ENCODE peak calls at places on chromosomes 6 and 20, in seven cellular contexts. One of them, this sample, is unnamed.
A peak's percentile ranks its signal among the peaks of the same experiment; 100 is the strongest.

GRCh38 chr6:1279065-1279464 is 32.8 kb upstream of the FOXQ1 start:
- DNase-seq in suprapubic skin: no peak
- DNase-seq in breast epithelium: no peak
- DNase-seq in SJSA1: no peak
- DNase-seq in aorta: no peak
- DNase-seq in CD8-positive, alpha-beta T cell: no peak
- DNase-seq in heart right ventricle: no peak
- DNase-seq in this sample: no peak

GRCh38 chr20:7708782-7709181 is 231.5 kb downstream of the HAO1 start:
- DNase-seq in suprapubic skin: no peak
- DNase-seq in breast epithelium: no peak
- DNase-seq in SJSA1: no peak
- DNase-seq in aorta: no peak
- DNase-seq in CD8-positive, alpha-beta T cell: no peak
- DNase-seq in heart right ventricle: no peak
- DNase-seq in this sample: no peak

GRCh38 chr6:24861934-24862333 is 63.2 kb upstream of the ARMH2 start:
- DNase-seq in suprapubic skin: no peak
- DNase-seq in breast epithelium: no peak
- DNase-seq in SJSA1: no peak
- DNase-seq in aorta: no peak
- DNase-seq in CD8-positive, alpha-beta T cell: no peak
- DNase-seq in heart right ventricle: no peak
- DNase-seq in this sample: no peak

GRCh38 chr6:5534643-5535042 is 273.3 kb downstream of the FARS2 start:
- DNase-seq in suprapubic skin: no peak
- DNase-seq in breast epithelium: no peak
- DNase-seq in SJSA1: no peak
- DNase-seq in aorta: no peak
- DNase-seq in CD8-positive, alpha-beta T cell: no peak
- DNase-seq in heart right ventricle: no peak
- DNase-seq in this sample: no peak

GRCh38 chr6:157385482-157385881 is 4.5 kb downstream of the ZDHHC14 start:
- DNase-seq in suprapubic skin: no peak
- DNase-seq in breast epithelium: no peak
- DNase-seq in SJSA1: no peak
- DNase-seq in aorta: no peak
- DNase-seq in CD8-positive, alpha-beta T cell: no peak
- DNase-seq in heart right ventricle: no peak
- DNase-seq in this sample: no peak

GRCh38 chr20:11130554-11131166 is 456.9 kb upstream of the JAG1 start:
- DNase-seq in suprapubic skin: no peak
- DNase-seq in breast epithelium: no peak
- DNase-seq in SJSA1: no peak
- DNase-seq in aorta: no peak
- DNase-seq in CD8-positive, alpha-beta T cell: no peak
- DNase-seq in heart right ventricle: no peak
- DNase-seq in this sample: no peak

GRCh38 chr6:157855325-157855724 is 32.3 kb downstream of the SNX9 start:
- DNase-seq in suprapubic skin: no peak
- DNase-seq in breast epithelium: no peak
- DNase-seq in SJSA1: no peak
- DNase-seq in aorta: no peak
- DNase-seq in CD8-positive, alpha-beta T cell: no peak
- DNase-seq in heart right ventricle: no peak
- DNase-seq in this sample: no peak

GRCh38 chr6:96499781-96500180 is 21.8 kb upstream of the UFL1 start:
- DNase-seq in suprapubic skin: no peak
- DNase-seq in breast epithelium: no peak
- DNase-seq in SJSA1: no peak
- DNase-seq in aorta: peak; percentile 42
- DNase-seq in CD8-positive, alpha-beta T cell: peak; percentile 36
- DNase-seq in heart right ventricle: no peak
- DNase-seq in this sample: no peak

GRCh38 chr6:5778317-5778857 is 228.3 kb downstream of the NRN1 start:
- DNase-seq in suprapubic skin: no peak
- DNase-seq in breast epithelium: no peak
- DNase-seq in SJSA1: no peak
- DNase-seq in aorta: no peak
- DNase-seq in CD8-positive, alpha-beta T cell: no peak
- DNase-seq in heart right ventricle: no peak
- DNase-seq in this sample: no peak

GRCh38 chr6:136317976-136318375 is 28.3 kb upstream of the BCLAF1 start:
- DNase-seq in suprapubic skin: no peak
- DNase-seq in breast epithelium: no peak
- DNase-seq in SJSA1: no peak
- DNase-seq in aorta: no peak
- DNase-seq in CD8-positive, alpha-beta T cell: no peak
- DNase-seq in heart right ventricle: no peak
- DNase-seq in this sample: no peak

GRCh38 chr6:1263039-1263849 is 48.7 kb upstream of the FOXQ1 start:
- DNase-seq in suprapubic skin: no peak
- DNase-seq in breast epithelium: no peak
- DNase-seq in SJSA1: peak; percentile 14
- DNase-seq in aorta: no peak
- DNase-seq in CD8-positive, alpha-beta T cell: no peak
- DNase-seq in heart right ventricle: no peak
- DNase-seq in this sample: peak; percentile 14

GRCh38 chr6:122996797-122997520 is 924 bp downstream of the CLVS2 start:
- DNase-seq in suprapubic skin: no peak
- DNase-seq in breast epithelium: no peak
- DNase-seq in SJSA1: no peak
- DNase-seq in aorta: no peak
- DNase-seq in CD8-positive, alpha-beta T cell: no peak
- DNase-seq in heart right ventricle: no peak
- DNase-seq in this sample: no peak

GRCh38 chr6:106547053-106547414 is 82.3 kb downstream of the RTN4IP1 start:
- DNase-seq in suprapubic skin: no peak
- DNase-seq in breast epithelium: no peak
- DNase-seq in SJSA1: peak; percentile 18
- DNase-seq in aorta: no peak
- DNase-seq in CD8-positive, alpha-beta T cell: no peak
- DNase-seq in heart right ventricle: no peak
- DNase-seq in this sample: no peak

GRCh38 chr6:39995633-39996032 is 61.4 kb upstream of the MOCS1 start:
- DNase-seq in suprapubic skin: no peak
- DNase-seq in breast epithelium: no peak
- DNase-seq in SJSA1: no peak
- DNase-seq in aorta: no peak
- DNase-seq in CD8-positive, alpha-beta T cell: no peak
- DNase-seq in heart right ventricle: no peak
- DNase-seq in this sample: no peak

GRCh38 chr6:135812085-135812526 is 39.4 kb upstream of the PDE7B start:
- DNase-seq in suprapubic skin: no peak
- DNase-seq in breast epithelium: no peak
- DNase-seq in SJSA1: no peak
- DNase-seq in aorta: no peak
- DNase-seq in CD8-positive, alpha-beta T cell: no peak
- DNase-seq in heart right ventricle: peak; percentile 24
- DNase-seq in this sample: no peak

GRCh38 chr20:51470907-51471411 is 71.6 kb downstream of the NFATC2 start:
- DNase-seq in suprapubic skin: no peak
- DNase-seq in breast epithelium: no peak
- DNase-seq in SJSA1: no peak
- DNase-seq in aorta: no peak
- DNase-seq in CD8-positive, alpha-beta T cell: no peak
- DNase-seq in heart right ventricle: no peak
- DNase-seq in this sample: no peak
- H3K4me1 ChIP-seq in suprapubic skin: peaks cover 6% of the 10 kb centered on the region
- H3K4me1 ChIP-seq in breast epithelium: no peaks in the 10 kb centered on the region
- H3K4me1 ChIP-seq in SJSA1: peaks cover 2% of the 10 kb centered on the region
- H3K4me1 ChIP-seq in aorta: no peaks in the 10 kb centered on the region
- H3K4me1 ChIP-seq in CD8-positive, alpha-beta T cell: peaks cover 17% of the 10 kb centered on the region
- H3K4me1 ChIP-seq in heart right ventricle: no peaks in the 10 kb centered on the region
- H3K4me1 ChIP-seq in this sample: no peaks in the 10 kb centered on the region

DNA sequence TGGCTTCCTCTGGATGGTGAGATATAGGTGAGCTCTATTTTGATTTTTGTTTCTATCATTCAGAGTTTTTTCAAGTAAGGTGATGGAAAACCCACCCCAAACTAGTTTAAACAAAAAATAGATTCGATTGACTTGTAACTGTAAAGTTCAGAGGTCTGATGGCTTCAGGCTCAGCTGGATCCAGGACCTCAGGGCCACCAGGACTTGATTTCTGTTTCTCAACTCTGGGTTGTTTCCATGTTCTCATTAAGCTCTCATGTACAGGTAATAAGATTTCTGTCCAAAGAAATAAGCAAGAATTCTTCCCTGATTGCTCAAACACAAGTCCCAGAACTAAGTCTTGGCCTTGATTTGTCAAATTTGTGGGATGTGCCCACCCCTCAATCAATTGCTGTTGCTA is 67.0 kb downstream of the DLGAP4 start:
- DNase-seq in suprapubic skin: no peak
- DNase-seq in breast epithelium: no peak
- DNase-seq in SJSA1: no peak
- DNase-seq in aorta: no peak
- DNase-seq in CD8-positive, alpha-beta T cell: no peak
- DNase-seq in heart right ventricle: no peak
- DNase-seq in this sample: no peak
- H3K27me3 ChIP-seq in suprapubic skin: peaks cover 39% of the 10 kb centered on the region
- H3K27me3 ChIP-seq in breast epithelium: peaks cover 3% of the 10 kb centered on the region
- H3K27me3 ChIP-seq in SJSA1: peaks cover 28% of the 10 kb centered on the region
- H3K27me3 ChIP-seq in aorta: no peaks in the 10 kb centered on the region
- H3K27me3 ChIP-seq in CD8-positive, alpha-beta T cell: no peaks in the 10 kb centered on the region
- H3K27me3 ChIP-seq in heart right ventricle: peaks cover 19% of the 10 kb centered on the region
- H3K27me3 ChIP-seq in this sample: no peaks in the 10 kb centered on the region

GRCh38 chr20:45328451-45328850 is 19.8 kb downstream of the SDC4 start:
- DNase-seq in suprapubic skin: no peak
- DNase-seq in breast epithelium: no peak
- DNase-seq in SJSA1: no peak
- DNase-seq in aorta: no peak
- DNase-seq in CD8-positive, alpha-beta T cell: no peak
- DNase-seq in heart right ventricle: no peak
- DNase-seq in this sample: no peak
- H3K36me3 ChIP-seq in suprapubic skin: peaks cover 82% of the 10 kb centered on the region
- H3K36me3 ChIP-seq in breast epithelium: no peaks in the 10 kb centered on the region
- H3K36me3 ChIP-seq in SJSA1: peaks cover 75% of the 10 kb centered on the region
- H3K36me3 ChIP-seq in aorta: peaks cover 13% of the 10 kb centered on the region
- H3K36me3 ChIP-seq in CD8-positive, alpha-beta T cell: no peaks in the 10 kb centered on the region
- H3K36me3 ChIP-seq in heart right ventricle: peaks cover 71% of the 10 kb centered on the region
- H3K36me3 ChIP-seq in this sample: peaks cover 20% of the 10 kb centered on the region

DNA sequence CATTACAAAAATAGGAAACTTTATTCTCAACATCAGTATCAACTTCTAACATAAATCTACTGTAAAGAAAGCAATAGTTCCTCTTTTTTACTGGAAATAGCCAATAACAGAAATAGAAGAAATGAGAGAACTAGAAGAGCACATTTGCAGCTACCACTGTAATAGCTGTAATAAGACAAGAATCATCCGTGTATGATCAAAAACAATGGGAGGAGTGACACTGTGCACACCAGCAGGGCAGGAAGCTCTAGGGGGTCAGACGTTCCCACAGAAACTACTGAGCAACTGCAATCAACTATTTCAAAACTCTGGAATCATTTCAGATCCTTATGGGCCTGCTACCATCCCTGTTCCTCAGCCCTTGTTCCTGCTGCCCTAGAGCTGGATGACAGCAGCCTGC is 43.7 kb downstream of the NINL start:
- DNase-seq in suprapubic skin: no peak
- DNase-seq in breast epithelium: no peak
- DNase-seq in SJSA1: no peak
- DNase-seq in aorta: no peak
- DNase-seq in CD8-positive, alpha-beta T cell: no peak
- DNase-seq in heart right ventricle: no peak
- DNase-seq in this sample: no peak
- H3K4me1 ChIP-seq in suprapubic skin: peaks cover 19% of the 10 kb centered on the region
- H3K4me1 ChIP-seq in breast epithelium: no peaks in the 10 kb centered on the region
- H3K4me1 ChIP-seq in SJSA1: peaks cover 26% of the 10 kb centered on the region
- H3K4me1 ChIP-seq in aorta: no peaks in the 10 kb centered on the region
- H3K4me1 ChIP-seq in CD8-positive, alpha-beta T cell: no peaks in the 10 kb centered on the region
- H3K4me1 ChIP-seq in heart right ventricle: peaks cover 5% of the 10 kb centered on the region
- H3K4me1 ChIP-seq in this sample: peaks cover 6% of the 10 kb centered on the region

GRCh38 chr6:154354265-154354777 is 2.3 kb downstream of the IPCEF1 start:
- DNase-seq in suprapubic skin: no peak
- DNase-seq in breast epithelium: no peak
- DNase-seq in SJSA1: no peak
- DNase-seq in aorta: no peak
- DNase-seq in CD8-positive, alpha-beta T cell: no peak
- DNase-seq in heart right ventricle: no peak
- DNase-seq in this sample: no peak

GRCh38 chr6:154356690-154357089 is at the start of gene IPCEF1:
- DNase-seq in suprapubic skin: no peak
- DNase-seq in breast epithelium: no peak
- DNase-seq in SJSA1: no peak
- DNase-seq in aorta: no peak
- DNase-seq in CD8-positive, alpha-beta T cell: no peak
- DNase-seq in heart right ventricle: no peak
- DNase-seq in this sample: no peak

GRCh38 chr6:154350293-154350692 is 6.3 kb downstream of the IPCEF1 start:
- DNase-seq in suprapubic skin: no peak
- DNase-seq in breast epithelium: no peak
- DNase-seq in SJSA1: peak; percentile 25
- DNase-seq in aorta: no peak
- DNase-seq in CD8-positive, alpha-beta T cell: no peak
- DNase-seq in heart right ventricle: no peak
- DNase-seq in this sample: no peak

GRCh38 chr6:154356118-154356517 is 485 bp downstream of the IPCEF1 start:
- DNase-seq in suprapubic skin: no peak
- DNase-seq in breast epithelium: no peak
- DNase-seq in SJSA1: no peak
- DNase-seq in aorta: no peak
- DNase-seq in CD8-positive, alpha-beta T cell: no peak
- DNase-seq in heart right ventricle: no peak
- DNase-seq in this sample: no peak

GRCh38 chr6:154352898-154353585 is 3.6 kb downstream of the IPCEF1 start:
- DNase-seq in suprapubic skin: no peak
- DNase-seq in breast epithelium: no peak
- DNase-seq in SJSA1: no peak
- DNase-seq in aorta: no peak
- DNase-seq in CD8-positive, alpha-beta T cell: no peak
- DNase-seq in heart right ventricle: no peak
- DNase-seq in this sample: no peak
- H3K27me3 ChIP-seq in suprapubic skin: no peaks in the 10 kb centered on the region
- H3K27me3 ChIP-seq in breast epithelium: no peaks in the 10 kb centered on the region
- H3K27me3 ChIP-seq in SJSA1: no peaks in the 10 kb centered on the region
- H3K27me3 ChIP-seq in aorta: no peaks in the 10 kb centered on the region
- H3K27me3 ChIP-seq in CD8-positive, alpha-beta T cell: no peaks in the 10 kb centered on the region
- H3K27me3 ChIP-seq in heart right ventricle: no peaks in the 10 kb centered on the region
- H3K27me3 ChIP-seq in this sample: no peaks in the 10 kb centered on the region

GRCh38 chr6:79201935-79202334 is 32.5 kb downstream of the HMGN3 start:
- DNase-seq in suprapubic skin: no peak
- DNase-seq in breast epithelium: no peak
- DNase-seq in SJSA1: no peak
- DNase-seq in aorta: no peak
- DNase-seq in CD8-positive, alpha-beta T cell: no peak
- DNase-seq in heart right ventricle: no peak
- DNase-seq in this sample: no peak
- H3K36me3 ChIP-seq in suprapubic skin: peaks cover 17% of the 10 kb centered on the region
- H3K36me3 ChIP-seq in breast epithelium: no peaks in the 10 kb centered on the region
- H3K36me3 ChIP-seq in SJSA1: peaks cover 20% of the 10 kb centered on the region
- H3K36me3 ChIP-seq in aorta: no peaks in the 10 kb centered on the region
- H3K36me3 ChIP-seq in CD8-positive, alpha-beta T cell: peaks cover 15% of the 10 kb centered on the region
- H3K36me3 ChIP-seq in heart right ventricle: peaks cover 45% of the 10 kb centered on the region
- H3K36me3 ChIP-seq in this sample: peaks cover 3% of the 10 kb centered on the region